ENCODE peak calls at places on chromosomes 13 and 19, in five cellular contexts. L, F, T, V and Q are unnamed samples.

GRCh38 chr19:3699071-3699740 is 1.1 kb downstream of the PIP5K1C start:
- DNase-seq in T (no peak), V (peak), F (no peak), L (peak), Q (no peak)

GRCh38 chr13:37295046-37295445 is 189.6 kb upstream of the CSNK1A1L start:
- DNase-seq in L (no peak), T (no peak), V (no peak), F (no peak), Q (no peak)

GRCh38 chr19:8371011-8371804 is 7.3 kb downstream of the ANGPTL4 start:
- DNase-seq in F (no peak), T (no peak), V (no peak), L (no peak), Q (no peak)

GRCh38 chr19:11279505-11280236 is 16.3 kb upstream of the TSPAN16 start:
- DNase-seq in T (no peak), V (no peak), L (no peak), F (no peak), Q (peak)

GRCh38 chr19:3034194-3034844 is 5.2 kb upstream of the TLE2 start:
- DNase-seq in L (no peak), F (peak), V (no peak), T (no peak), Q (no peak)

GRCh38 chr13:75760182-75760981 is 124.3 kb downstream of the LMO7 start:
- DNase-seq in T (no peak), V (no peak), L (no peak), F (no peak), Q (no peak)

GRCh38 chr13:23628765-23629565 is 58.8 kb downstream of the TNFRSF19 start:
- DNase-seq in L (no peak), F (no peak), T (no peak), V (no peak), Q (no peak)

GRCh38 chr19:48795855-48796142 is 15.0 kb downstream of the BCAT2 start:
- DNase-seq in T (no peak), L (no peak), V (no peak), F (no peak), Q (no peak)

GRCh38 chr19:47381653-47382279 is 32.7 kb downstream of the DHX34 start:
- DNase-seq in L (no peak), F (no peak), V (no peak), T (no peak), Q (no peak)

GRCh38 chr13:44451109-44451508 is 77.5 kb downstream of the SERP2 start:
- DNase-seq in V (no peak), F (no peak), L (no peak), T (no peak), Q (no peak)

GRCh38 chr19:46192990-46193650 is 36.4 kb upstream of the IGFL1 start:
- DNase-seq in L (no peak), T (no peak), F (no peak), V (no peak), Q (no peak)

GRCh38 chr19:45428385-45429231 is 4.9 kb upstream of the ERCC1 start:
- DNase-seq in L (no peak), T (no peak), F (no peak), V (peak), Q (no peak)

GRCh38 chr13:30696278-30697176 is 38.8 kb upstream of the ALOX5AP start:
- DNase-seq in L (no peak), V (peak), F (no peak), T (no peak), Q (no peak)

GRCh38 chr13:76715621-76716020 is 170.6 kb downstream of the KCTD12 start:
- DNase-seq in L (no peak), T (no peak), V (no peak), F (no peak), Q (no peak)

GRCh38 chr19:2629491-2630351 is 72.8 kb downstream of the GNG7 start:
- DNase-seq in F (no peak), L (no peak), T (no peak), V (no peak), Q (no peak)

GRCh38 chr19:13692096-13692495 is 72.2 kb upstream of the MRI1 start:
- DNase-seq in F (peak), V (no peak), T (no peak), L (peak), Q (no peak)

GRCh38 chr13:79692846-79693245 is 211.9 kb downstream of the NDFIP2 start:
- DNase-seq in L (no peak), V (no peak), T (no peak), F (no peak), Q (no peak)